ENCODE peak calls at places on chromosomes 12 and 14, in five cellular contexts. E, N, Y, M and J are unnamed samples.

GRCh38 chr12:118025168-118025567 is 8.7 kb downstream of the RFC5 start:
- DNase-seq in E (no peak), N (no peak), Y (no peak), M (no peak), J (no peak)

GRCh38 chr14:27025648-27026047 is 427.8 kb upstream of the NOVA1 start:
- DNase-seq in E (no peak), N (no peak), Y (no peak), M (no peak), J (no peak)

GRCh38 chr12:85575115-85576096 is 260.8 kb downstream of the RASSF9 start:
- DNase-seq in E (peak), N (no peak), Y (peak), M (peak), J (peak)

GRCh38 chr14:104086661-104087461 is 1.4 kb downstream of the ASPG start:
- DNase-seq in E (no peak), N (no peak), Y (no peak), M (no peak), J (no peak)

GRCh38 chr12:121087467-121088207 is 45.0 kb upstream of the P2RX7 start:
- DNase-seq in E (no peak), N (no peak), Y (no peak), M (no peak), J (peak)

GRCh38 chr12:108712164-108712924 is 19.0 kb downstream of the CORO1C start:
- DNase-seq in E (no peak), N (no peak), Y (no peak), M (no peak), J (no peak)

GRCh38 chr14:33207467-33208015 is 268.9 kb downstream of the NPAS3 start:
- DNase-seq in E (no peak), N (no peak), Y (no peak), M (no peak), J (no peak)

GRCh38 chr14:47278233-47278842 is 397.1 kb downstream of the MDGA2 start:
- DNase-seq in E (peak), N (no peak), Y (peak), M (no peak), J (no peak)

GRCh38 chr12:91179315-91179714 is 3.3 kb downstream of the DCN start:
- DNase-seq in E (no peak), N (no peak), Y (peak), M (peak), J (peak)

GRCh38 chr12:101086490-101086889 is 123.5 kb downstream of the SLC5A8 start:
- DNase-seq in E (no peak), N (no peak), Y (no peak), M (peak), J (peak)

GRCh38 chr12:18905134-18905533 is 167.2 kb downstream of the CAPZA3 start:
- DNase-seq in E (no peak), N (no peak), Y (no peak), M (no peak), J (no peak)

GRCh38 chr12:109604902-109605536 is 31.4 kb downstream of the MVK start:
- DNase-seq in E (peak), N (no peak), Y (no peak), M (no peak), J (no peak)

GRCh38 chr12:41891226-41891625 is 253.4 kb downstream of the GXYLT1 start:
- DNase-seq in E (no peak), N (no peak), Y (no peak), M (no peak), J (no peak)

GRCh38 chr12:113727651-113728061 is 238.5 kb downstream of the RBM19 start:
- DNase-seq in E (no peak), N (no peak), Y (no peak), M (peak), J (peak)

GRCh38 chr12:3520168-3520567 is 29.2 kb downstream of the PRMT8 start:
- DNase-seq in E (peak), N (no peak), Y (no peak), M (no peak), J (no peak)

GRCh38 chr12:53067993-53068770 is 11.0 kb downstream of the SPRYD3 start:
- DNase-seq in E (no peak), N (no peak), Y (no peak), M (no peak), J (no peak)

GRCh38 chr12:30154996-30155730 is 371.4 kb upstream of the TMTC1 start:
- DNase-seq in E (no peak), N (no peak), Y (no peak), M (peak), J (peak)

GRCh38 chr12:6316921-6317692 is 6.6 kb downstream of the PLEKHG6 start:
- DNase-seq in E (no peak), N (no peak), Y (no peak), M (no peak), J (peak)

GRCh38 chr12:82359115-82359478 is 768 bp downstream of the METTL25 start:
- DNase-seq in E (peak), N (no peak), Y (no peak), M (no peak), J (peak)

GRCh38 chr12:62933220-62933870 is 1.6 kb downstream of the PPM1H start:
- DNase-seq in E (peak), N (no peak), Y (no peak), M (no peak), J (no peak)

GRCh38 chr12:103268831-103269514 is 226.8 kb downstream of the C12orf42 start:
- DNase-seq in E (no peak), N (no peak), Y (no peak), M (no peak), J (no peak)

GRCh38 chr14:26538176-26538575 is 59.7 kb downstream of the NOVA1 start:
- DNase-seq in E (no peak), N (no peak), Y (no peak), M (no peak), J (no peak)

GRCh38 chr12:68890701-68891113 is 42.3 kb downstream of the CPM start:
- DNase-seq in E (no peak), N (no peak), Y (no peak), M (no peak), J (no peak)

GRCh38 chr12:104805186-104805585 is 152.9 kb downstream of the SLC41A2 start:
- DNase-seq in E (no peak), N (no peak), Y (no peak), M (peak), J (peak)

GRCh38 chr12:14216405-14217294 is 148.8 kb upstream of the ATF7IP start:
- DNase-seq in E (no peak), N (no peak), Y (no peak), M (peak), J (peak)

GRCh38 chr12:129152291-129153075 is 299.2 kb downstream of the GLT1D1 start:
- DNase-seq in E (no peak), N (no peak), Y (no peak), M (no peak), J (no peak)

GRCh38 chr12:107320031-107320928 is 226.9 kb upstream of the CRY1 start:
- DNase-seq in E (peak), N (no peak), Y (no peak), M (peak), J (peak)

GRCh38 chr12:131713349-131713748 is 2.5 kb downstream of the SFSWAP start:
- DNase-seq in E (no peak), N (no peak), Y (no peak), M (no peak), J (no peak)
- TF ChIP-seq CTCF in E (no peak), N (no peak), Y (no peak), M (no peak), J (no peak)

DNA sequence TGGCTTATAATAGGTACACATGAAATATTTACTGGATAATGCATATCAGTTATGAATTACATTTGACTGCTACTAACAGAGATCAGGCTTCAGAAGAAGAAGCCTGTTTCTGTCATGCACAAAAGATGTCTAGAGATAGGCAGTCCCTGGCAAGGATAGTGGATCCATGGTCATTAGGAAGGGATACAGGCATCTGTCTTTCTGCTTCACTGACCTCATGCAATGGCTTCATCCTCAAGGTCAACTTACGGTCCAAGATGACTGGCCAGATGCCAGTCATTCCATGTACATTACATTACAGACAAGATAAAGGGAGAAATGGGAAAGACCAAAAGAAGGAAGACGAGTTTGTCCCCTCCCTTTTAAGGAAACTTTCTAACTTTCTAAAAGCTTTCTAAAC is 94.0 kb downstream of the NUAK1 start:
- DNase-seq in E (no peak), N (no peak), Y (no peak), M (peak), J (peak)
- H3K4me3 ChIP-seq in E (no peak), N (no peak), Y (no peak), M (no peak), J (no peak)

DNA sequence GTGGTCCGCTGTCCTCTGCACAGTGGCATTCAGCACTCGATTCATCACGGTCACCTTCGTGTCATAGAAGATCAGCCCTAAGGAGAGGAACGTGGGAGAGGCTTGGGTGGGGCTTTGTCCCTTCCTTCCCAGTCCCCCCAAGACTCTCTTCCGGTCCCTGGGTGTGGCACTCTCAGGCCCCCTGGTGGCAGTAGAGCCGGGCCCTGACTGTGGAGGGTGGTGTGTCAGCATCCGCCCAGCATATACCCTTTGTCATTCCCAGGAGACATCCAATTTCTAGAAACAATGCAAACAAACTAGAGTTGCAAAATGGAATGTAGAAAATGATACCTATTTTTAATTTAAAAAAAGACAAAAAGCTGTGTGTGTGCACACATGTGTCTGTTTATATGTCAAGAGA is 45.0 kb downstream of the TRAFD1 start:
- DNase-seq in E (no peak), N (no peak), Y (peak), M (no peak), J (peak)
- TF ChIP-seq CTCF in E (peak), N (no peak), Y (peak), M (peak), J (peak)

GRCh38 chr14:90400904-90401561 is 4.2 kb downstream of the CALM1 start:
- DNase-seq in E (no peak), N (no peak), Y (no peak), M (no peak), J (no peak)
- H3K4me3 ChIP-seq in E (no peak), N (peak), Y (no peak), M (no peak), J (no peak)